ENCODE peak calls at places on chromosomes 2 and 18, in ten cellular contexts. One of them, this sample, is unnamed.

GRCh38 chr18:31679133-31679731 is 5.1 kb downstream of the B4GALT6 start:
- DNase-seq in colonic mucosa: peak; percentile 36
- DNase-seq in transverse colon: no peak
- DNase-seq in AG04450: no peak
- DNase-seq in HCT116: peak; percentile 63
- DNase-seq in dorsolateral prefrontal cortex: no peak
- DNase-seq in CD8-positive, alpha-beta T cell: no peak
- DNase-seq in Karpas-422: no peak
- DNase-seq in mesenchymal stem cell: peak; percentile 85
- DNase-seq in A549: peak; percentile 42
- DNase-seq in this sample: no peak

GRCh38 chr2:159506764-159507406 is 109.5 kb downstream of the BAZ2B start:
- DNase-seq in mesenchymal stem cell: no peak
- DNase-seq in HCT116: peak; percentile 31
- DNase-seq in AG04450: no peak
- DNase-seq in colonic mucosa: no peak
- DNase-seq in Karpas-422: no peak
- DNase-seq in dorsolateral prefrontal cortex: no peak
- DNase-seq in A549: no peak
- DNase-seq in transverse colon: no peak
- DNase-seq in CD8-positive, alpha-beta T cell: no peak
- DNase-seq in this sample: no peak

GRCh38 chr2:38466849-38467767 is 90.0 kb upstream of the ATL2 start:
- DNase-seq in mesenchymal stem cell: peak; percentile 21
- DNase-seq in HCT116: no peak
- DNase-seq in dorsolateral prefrontal cortex: no peak
- DNase-seq in CD8-positive, alpha-beta T cell: no peak
- DNase-seq in colonic mucosa: no peak
- DNase-seq in transverse colon: no peak
- DNase-seq in Karpas-422: no peak
- DNase-seq in A549: no peak
- DNase-seq in AG04450: peak; percentile 4
- DNase-seq in this sample: no peak

GRCh38 chr18:67634631-67635338 is 118.3 kb upstream of the DSEL start:
- DNase-seq in mesenchymal stem cell: no peak
- DNase-seq in Karpas-422: no peak
- DNase-seq in dorsolateral prefrontal cortex: no peak
- DNase-seq in AG04450: no peak
- DNase-seq in colonic mucosa: no peak
- DNase-seq in CD8-positive, alpha-beta T cell: no peak
- DNase-seq in HCT116: no peak
- DNase-seq in transverse colon: no peak
- DNase-seq in A549: no peak
- DNase-seq in this sample: no peak

GRCh38 chr2:230358305-230358704 is 31.3 kb downstream of the SP140L start:
- DNase-seq in Karpas-422: no peak
- DNase-seq in mesenchymal stem cell: peak; percentile 15
- DNase-seq in HCT116: no peak
- DNase-seq in A549: no peak
- DNase-seq in CD8-positive, alpha-beta T cell: no peak
- DNase-seq in transverse colon: no peak
- DNase-seq in dorsolateral prefrontal cortex: no peak
- DNase-seq in AG04450: no peak
- DNase-seq in colonic mucosa: no peak
- DNase-seq in this sample: no peak

GRCh38 chr18:63257453-63257852 is 62.1 kb downstream of the BCL2 start:
- DNase-seq in mesenchymal stem cell: no peak
- DNase-seq in AG04450: no peak
- DNase-seq in CD8-positive, alpha-beta T cell: no peak
- DNase-seq in HCT116: no peak
- DNase-seq in transverse colon: no peak
- DNase-seq in Karpas-422: no peak
- DNase-seq in dorsolateral prefrontal cortex: no peak
- DNase-seq in A549: no peak
- DNase-seq in colonic mucosa: no peak
- DNase-seq in this sample: no peak

GRCh38 chr18:45957100-45957499 is 10.0 kb downstream of the EPG5 start:
- DNase-seq in transverse colon: no peak
- DNase-seq in CD8-positive, alpha-beta T cell: no peak
- DNase-seq in HCT116: no peak
- DNase-seq in Karpas-422: no peak
- DNase-seq in AG04450: peak; percentile 32
- DNase-seq in dorsolateral prefrontal cortex: no peak
- DNase-seq in colonic mucosa: no peak
- DNase-seq in A549: no peak
- DNase-seq in mesenchymal stem cell: no peak
- DNase-seq in this sample: no peak

GRCh38 chr2:205695460-205695979 is 13.2 kb downstream of the NRP2 start:
- DNase-seq in dorsolateral prefrontal cortex: no peak
- DNase-seq in Karpas-422: no peak
- DNase-seq in colonic mucosa: no peak
- DNase-seq in HCT116: no peak
- DNase-seq in AG04450: peak; percentile 77
- DNase-seq in A549: no peak
- DNase-seq in transverse colon: no peak
- DNase-seq in CD8-positive, alpha-beta T cell: no peak
- DNase-seq in mesenchymal stem cell: peak; percentile 69
- DNase-seq in this sample: no peak

GRCh38 chr2:225040862-225041209 is 1.4 kb downstream of the DOCK10 start:
- DNase-seq in mesenchymal stem cell: no peak
- DNase-seq in A549: peak; percentile 41
- DNase-seq in dorsolateral prefrontal cortex: peak; percentile 56
- DNase-seq in transverse colon: peak; percentile 25
- DNase-seq in CD8-positive, alpha-beta T cell: no peak
- DNase-seq in AG04450: no peak
- DNase-seq in HCT116: no peak
- DNase-seq in colonic mucosa: peak; percentile 51
- DNase-seq in Karpas-422: peak; percentile 41
- DNase-seq in this sample: no peak

GRCh38 chr2:224034027-224034426 is 5.1 kb downstream of the SERPINE2 start:
- DNase-seq in CD8-positive, alpha-beta T cell: no peak
- DNase-seq in transverse colon: no peak
- DNase-seq in mesenchymal stem cell: no peak
- DNase-seq in A549: no peak
- DNase-seq in Karpas-422: no peak
- DNase-seq in HCT116: no peak
- DNase-seq in AG04450: no peak
- DNase-seq in dorsolateral prefrontal cortex: no peak
- DNase-seq in colonic mucosa: no peak
- DNase-seq in this sample: no peak

GRCh38 chr2:64629875-64630274 is 23.8 kb downstream of the SERTAD2 start:
- DNase-seq in AG04450: no peak
- DNase-seq in mesenchymal stem cell: no peak
- DNase-seq in CD8-positive, alpha-beta T cell: no peak
- DNase-seq in dorsolateral prefrontal cortex: no peak
- DNase-seq in A549: no peak
- DNase-seq in Karpas-422: no peak
- DNase-seq in transverse colon: no peak
- DNase-seq in HCT116: no peak
- DNase-seq in colonic mucosa: no peak
- DNase-seq in this sample: no peak

GRCh38 chr2:2057125-2057721 is 273.9 kb downstream of the MYT1L start:
- DNase-seq in transverse colon: peak; percentile 16
- DNase-seq in dorsolateral prefrontal cortex: no peak
- DNase-seq in HCT116: peak; percentile 2
- DNase-seq in Karpas-422: peak; percentile 78
- DNase-seq in A549: peak; percentile 31
- DNase-seq in AG04450: no peak
- DNase-seq in CD8-positive, alpha-beta T cell: peak; percentile 5
- DNase-seq in colonic mucosa: peak; percentile 27
- DNase-seq in mesenchymal stem cell: no peak
- DNase-seq in this sample: no peak

GRCh38 chr2:150156940-150157339 is 330.5 kb downstream of the RND3 start:
- DNase-seq in dorsolateral prefrontal cortex: no peak
- DNase-seq in HCT116: no peak
- DNase-seq in colonic mucosa: no peak
- DNase-seq in CD8-positive, alpha-beta T cell: no peak
- DNase-seq in Karpas-422: no peak
- DNase-seq in A549: no peak
- DNase-seq in transverse colon: no peak
- DNase-seq in AG04450: no peak
- DNase-seq in mesenchymal stem cell: no peak
- DNase-seq in this sample: no peak

GRCh38 chr2:119741868-119742267 is 17.9 kb upstream of the PTPN4 start:
- DNase-seq in CD8-positive, alpha-beta T cell: no peak
- DNase-seq in dorsolateral prefrontal cortex: no peak
- DNase-seq in Karpas-422: no peak
- DNase-seq in AG04450: no peak
- DNase-seq in transverse colon: no peak
- DNase-seq in colonic mucosa: no peak
- DNase-seq in HCT116: no peak
- DNase-seq in mesenchymal stem cell: no peak
- DNase-seq in A549: no peak
- DNase-seq in this sample: peak; percentile 82

GRCh38 chr2:119745566-119745965 is 14.2 kb upstream of the PTPN4 start:
- DNase-seq in Karpas-422: no peak
- DNase-seq in A549: no peak
- DNase-seq in transverse colon: no peak
- DNase-seq in dorsolateral prefrontal cortex: no peak
- DNase-seq in mesenchymal stem cell: no peak
- DNase-seq in HCT116: no peak
- DNase-seq in AG04450: no peak
- DNase-seq in colonic mucosa: no peak
- DNase-seq in CD8-positive, alpha-beta T cell: no peak
- DNase-seq in this sample: no peak

GRCh38 chr2:119746836-119747235 is 12.9 kb upstream of the PTPN4 start:
- DNase-seq in colonic mucosa: no peak
- DNase-seq in A549: no peak
- DNase-seq in transverse colon: no peak
- DNase-seq in CD8-positive, alpha-beta T cell: no peak
- DNase-seq in AG04450: no peak
- DNase-seq in HCT116: no peak
- DNase-seq in mesenchymal stem cell: no peak
- DNase-seq in Karpas-422: no peak
- DNase-seq in dorsolateral prefrontal cortex: no peak
- DNase-seq in this sample: no peak

GRCh38 chr2:119747311-119747710 is 12.4 kb upstream of the PTPN4 start:
- DNase-seq in CD8-positive, alpha-beta T cell: no peak
- DNase-seq in dorsolateral prefrontal cortex: no peak
- DNase-seq in Karpas-422: no peak
- DNase-seq in transverse colon: no peak
- DNase-seq in HCT116: no peak
- DNase-seq in AG04450: no peak
- DNase-seq in colonic mucosa: no peak
- DNase-seq in mesenchymal stem cell: no peak
- DNase-seq in A549: no peak
- DNase-seq in this sample: no peak

GRCh38 chr2:119744335-119744939 is 15.3 kb upstream of the PTPN4 start:
- DNase-seq in A549: peak; percentile 74
- DNase-seq in CD8-positive, alpha-beta T cell: no peak
- DNase-seq in HCT116: peak; percentile 49
- DNase-seq in mesenchymal stem cell: no peak
- DNase-seq in transverse colon: no peak
- DNase-seq in colonic mucosa: no peak
- DNase-seq in dorsolateral prefrontal cortex: no peak
- DNase-seq in Karpas-422: no peak
- DNase-seq in AG04450: no peak
- DNase-seq in this sample: no peak
- H3K27ac ChIP-seq in A549: peak overlapping the region; percentile 39
- H3K27ac ChIP-seq in CD8-positive, alpha-beta T cell: no peak overlapping the region
- H3K27ac ChIP-seq in HCT116: no peak overlapping the region
- H3K27ac ChIP-seq in mesenchymal stem cell: no peak overlapping the region
- H3K27ac ChIP-seq in transverse colon: no peak overlapping the region
- H3K27ac ChIP-seq in colonic mucosa: no peak overlapping the region
- H3K27ac ChIP-seq in dorsolateral prefrontal cortex: no peak overlapping the region
- H3K27ac ChIP-seq in Karpas-422: no peak overlapping the region
- H3K27ac ChIP-seq in AG04450: no peak overlapping the region
- H3K27ac ChIP-seq in this sample: no peak overlapping the region

GRCh38 chr2:36964496-36965058 is 1.8 kb downstream of the STRN start:
- DNase-seq in AG04450: no peak
- DNase-seq in CD8-positive, alpha-beta T cell: no peak
- DNase-seq in mesenchymal stem cell: peak; percentile 5
- DNase-seq in dorsolateral prefrontal cortex: no peak
- DNase-seq in transverse colon: no peak
- DNase-seq in Karpas-422: peak; percentile 41
- DNase-seq in A549: no peak
- DNase-seq in colonic mucosa: no peak
- DNase-seq in HCT116: no peak
- DNase-seq in this sample: no peak
- H3K4me3 ChIP-seq in AG04450: peak overlapping the region; percentile 91
- H3K4me3 ChIP-seq in CD8-positive, alpha-beta T cell: peak overlapping the region; percentile 69
- H3K4me3 ChIP-seq in mesenchymal stem cell: peak overlapping the region; percentile 96
- H3K4me3 ChIP-seq in dorsolateral prefrontal cortex: peak overlapping the region; percentile 95
- H3K4me3 ChIP-seq in transverse colon: no peak overlapping the region
- H3K4me3 ChIP-seq in Karpas-422: peak overlapping the region; percentile 100
- H3K4me3 ChIP-seq in A549: no peak overlapping the region
- H3K4me3 ChIP-seq in colonic mucosa: no peak overlapping the region
- H3K4me3 ChIP-seq in HCT116: no peak overlapping the region
- H3K4me3 ChIP-seq in this sample: peak overlapping the region; percentile 98

GRCh38 chr2:174594451-174594850 is 3.2 kb downstream of the WIPF1 start:
- DNase-seq in transverse colon: no peak
- DNase-seq in dorsolateral prefrontal cortex: no peak
- DNase-seq in CD8-positive, alpha-beta T cell: no peak
- DNase-seq in mesenchymal stem cell: no peak
- DNase-seq in AG04450: no peak
- DNase-seq in HCT116: no peak
- DNase-seq in Karpas-422: peak; percentile 55
- DNase-seq in A549: no peak
- DNase-seq in colonic mucosa: no peak
- DNase-seq in this sample: no peak
- H3K27ac ChIP-seq in transverse colon: peak overlapping the region; percentile 84
- H3K27ac ChIP-seq in dorsolateral prefrontal cortex: no peak overlapping the region
- H3K27ac ChIP-seq in CD8-positive, alpha-beta T cell: peak overlapping the region; percentile 65
- H3K27ac ChIP-seq in mesenchymal stem cell: no peak overlapping the region
- H3K27ac ChIP-seq in AG04450: no peak overlapping the region
- H3K27ac ChIP-seq in HCT116: no peak overlapping the region
- H3K27ac ChIP-seq in Karpas-422: peak overlapping the region; percentile 99
- H3K27ac ChIP-seq in A549: no peak overlapping the region
- H3K27ac ChIP-seq in colonic mucosa: peak overlapping the region; percentile 75
- H3K27ac ChIP-seq in this sample: peak overlapping the region; percentile 15

GRCh38 chr2:40150206-40150765 is 301.6 kb downstream of the SLC8A1 start:
- DNase-seq in HCT116: no peak
- DNase-seq in A549: no peak
- DNase-seq in CD8-positive, alpha-beta T cell: no peak
- DNase-seq in mesenchymal stem cell: no peak
- DNase-seq in dorsolateral prefrontal cortex: no peak
- DNase-seq in colonic mucosa: no peak
- DNase-seq in transverse colon: no peak
- DNase-seq in AG04450: no peak
- DNase-seq in Karpas-422: no peak
- DNase-seq in this sample: peak; percentile 87
- H3K4me3 ChIP-seq in HCT116: no peak overlapping the region
- H3K4me3 ChIP-seq in A549: no peak overlapping the region
- H3K4me3 ChIP-seq in CD8-positive, alpha-beta T cell: no peak overlapping the region
- H3K4me3 ChIP-seq in mesenchymal stem cell: no peak overlapping the region
- H3K4me3 ChIP-seq in dorsolateral prefrontal cortex: no peak overlapping the region
- H3K4me3 ChIP-seq in colonic mucosa: no peak overlapping the region
- H3K4me3 ChIP-seq in transverse colon: no peak overlapping the region
- H3K4me3 ChIP-seq in AG04450: no peak overlapping the region
- H3K4me3 ChIP-seq in Karpas-422: no peak overlapping the region
- H3K4me3 ChIP-seq in this sample: no peak overlapping the region